ENCODE peak calls at places on chromosomes 3 and 15, in six cellular contexts. H is IMR-90, I is mesendoderm, C is H1, G is neuronal stem cell, E is mesenchymal stem cell. A is an unnamed sample.
A peak's percentile ranks its signal among the peaks of the same experiment; 100 is the strongest.

GRCh38 chr3:66555214-66555844 is 54.5 kb upstream of the LRIG1 start:
- DNase-seq in E (peak; percentile 10), C (no peak), I (no peak), H (no peak), G (no peak), A (no peak)

GRCh38 chr3:31377045-31377642 is 155.6 kb upstream of the STT3B start:
- DNase-seq in I (no peak), E (peak; percentile 36), C (no peak), G (no peak), H (peak; percentile 88), A (no peak)

GRCh38 chr3:190169877-190170276 is 49.2 kb upstream of the P3H2 start:
- DNase-seq in H (no peak), C (no peak), I (no peak), E (no peak), G (no peak), A (no peak)

GRCh38 chr3:43953814-43954241 is 263.1 kb downstream of the ABHD5 start:
- DNase-seq in G (no peak), H (peak; percentile 24), I (no peak), E (peak; percentile 84), C (no peak), A (no peak)

GRCh38 chr15:67133738-67134576 is 68.6 kb downstream of the SMAD3 start:
- DNase-seq in G (peak; percentile 51), H (peak; percentile 82), C (no peak), I (peak; percentile 48), E (peak; percentile 91), A (no peak)

GRCh38 chr3:105385179-105385578 is 18.5 kb downstream of the ALCAM start:
- DNase-seq in G (no peak), I (no peak), C (no peak), E (no peak), H (peak; percentile 52), A (no peak)

GRCh38 chr3:58198362-58198761 is 12.4 kb downstream of the DNASE1L3 start:
- DNase-seq in I (no peak), G (no peak), C (no peak), E (no peak), H (peak; percentile 33), A (no peak)

GRCh38 chr3:182782149-182782548 is 11.2 kb upstream of the ATP11B start:
- DNase-seq in G (no peak), E (no peak), I (no peak), C (no peak), H (no peak), A (no peak)

GRCh38 chr15:68595260-68595564 is 16.4 kb downstream of the CORO2B start:
- DNase-seq in H (no peak), I (no peak), C (no peak), E (no peak), G (no peak), A (no peak)

GRCh38 chr3:110789315-110789714 is 282.3 kb upstream of the NECTIN3 start:
- DNase-seq in H (peak; percentile 84), I (no peak), C (no peak), G (no peak), E (no peak), A (no peak)

GRCh38 chr3:14147617-14148016 is 22.8 kb downstream of the TMEM43 start:
- DNase-seq in G (no peak), I (peak; percentile 59), C (no peak), H (no peak), E (no peak), A (peak; percentile 18)

GRCh38 chr3:100002599-100003350 is 111.5 kb downstream of the FILIP1L start:
- DNase-seq in G (no peak), H (peak; percentile 97), E (peak; percentile 83), C (no peak), I (peak; percentile 61), A (no peak)

GRCh38 chr3:52934626-52935530 is 37.5 kb upstream of the STIMATE start:
- DNase-seq in I (peak; percentile 66), G (peak; percentile 14), C (peak; percentile 1), E (peak; percentile 66), H (peak; percentile 64), A (peak; percentile 45)

GRCh38 chr3:37072892-37073291 is 79.6 kb downstream of the MLH1 start:
- DNase-seq in H (peak; percentile 93), G (no peak), C (no peak), I (no peak), E (peak; percentile 80), A (no peak)

GRCh38 chr3:12753275-12754028 is 5.6 kb downstream of the TMEM40 start:
- DNase-seq in I (no peak), G (no peak), C (no peak), E (no peak), H (no peak), A (no peak)

GRCh38 chr3:176463610-176464009 is 733.7 kb downstream of the TBL1XR1 start:
- DNase-seq in C (no peak), I (no peak), E (no peak), G (no peak), H (no peak), A (no peak)

GRCh38 chr3:127167315-127168043 is 25.5 kb upstream of the PRR23E start:
- DNase-seq in G (no peak), I (no peak), C (no peak), E (no peak), H (no peak), A (no peak)

GRCh38 chr3:51340311-51340829 is 44.7 kb upstream of the MANF start:
- DNase-seq in H (peak; percentile 91), I (peak; percentile 79), G (peak; percentile 17), C (no peak), E (peak; percentile 92), A (peak; percentile 25)

GRCh38 chr3:29755416-29755815 is 474.5 kb downstream of the RBMS3 start:
- DNase-seq in H (no peak), E (peak; percentile 19), I (no peak), G (no peak), C (no peak), A (no peak)

GRCh38 chr15:86538141-86538540 is 458.5 kb downstream of the AGBL1 start:
- DNase-seq in G (no peak), C (no peak), E (peak; percentile 22), I (no peak), H (no peak), A (no peak)

GRCh38 chr3:47890832-47891620 is 88.1 kb downstream of the DHX30 start:
- DNase-seq in C (no peak), E (peak; percentile 41), I (no peak), H (no peak), G (peak; percentile 53), A (no peak)

GRCh38 chr3:2303567-2303966 is 204.9 kb downstream of the CNTN4 start:
- DNase-seq in I (peak; percentile 64), G (peak; percentile 57), H (no peak), C (no peak), E (peak; percentile 40), A (peak; percentile 45)

GRCh38 chr3:71127463-71128243 is 455.9 kb downstream of the FOXP1 start:
- DNase-seq in C (no peak), H (peak; percentile 86), E (peak; percentile 92), G (no peak), I (no peak), A (no peak)

GRCh38 chr3:149609595-149609994 is 48.2 kb downstream of the WWTR1 start:
- DNase-seq in H (no peak), I (no peak), E (peak; percentile 48), G (no peak), C (no peak), A (no peak)

GRCh38 chr15:50377867-50378751 is 23.1 kb upstream of the GABPB1 start:
- DNase-seq in H (no peak), E (peak; percentile 13), G (no peak), C (no peak), I (no peak), A (no peak)

GRCh38 chr3:131596884-131597283 is 94.1 kb upstream of the MRPL3 start:
- DNase-seq in H (no peak), I (no peak), E (no peak), C (no peak), G (no peak), A (no peak)

GRCh38 chr3:44509393-44509921 is 32.0 kb upstream of the ZNF445 start:
- DNase-seq in G (peak; percentile 17), C (no peak), I (peak; percentile 8), E (peak; percentile 24), H (no peak), A (no peak)

GRCh38 chr3:126154391-126155279 is 25.8 kb downstream of the ALDH1L1 start:
- DNase-seq in G (no peak), C (no peak), E (no peak), H (no peak), I (no peak), A (no peak)

GRCh38 chr3:144820726-144821125 is 849.1 kb downstream of the DIPK2A start:
- DNase-seq in H (no peak), E (no peak), C (no peak), G (no peak), I (no peak), A (no peak)

GRCh38 chr15:80480909-80481308 is 76.7 kb downstream of the ARNT2 start:
- DNase-seq in E (peak; percentile 90), H (peak; percentile 97), G (no peak), C (no peak), I (peak; percentile 91), A (peak; percentile 44)

GRCh38 chr3:168858327-168858726 is 762.6 kb upstream of the GOLIM4 start:
- DNase-seq in G (no peak), C (no peak), E (no peak), I (no peak), H (no peak), A (no peak)

DNA sequence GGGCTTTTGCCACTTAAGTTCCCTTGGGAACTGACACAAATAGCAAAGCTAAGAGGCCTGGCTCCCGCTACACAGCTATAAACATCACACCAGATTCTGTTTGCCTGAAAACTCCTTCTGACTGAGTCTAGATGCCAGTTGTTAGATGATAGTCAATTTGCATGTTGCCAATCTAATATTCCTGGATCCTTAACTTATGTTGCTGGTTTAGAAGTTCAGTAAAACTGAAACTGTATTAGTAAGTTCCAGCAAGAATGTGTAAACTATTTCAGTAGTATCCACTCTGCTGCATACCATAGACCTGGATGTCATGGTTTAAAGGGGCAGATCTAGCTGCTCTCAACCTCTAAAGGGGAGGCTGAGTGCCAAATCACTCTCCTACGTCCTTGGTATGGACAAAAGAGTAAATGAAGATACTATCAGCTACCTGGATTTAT is 27.1 kb upstream of the LACTB start:
- DNase-seq in I (peak; percentile 59), G (no peak), C (no peak), H (peak; percentile 86), E (peak; percentile 71), A (no peak)
- H2BK15ac ChIP-seq in I (no peak overlapping the region), G (no peak overlapping the region), C (no peak overlapping the region), H (peak overlapping the region; percentile 71), E (no peak overlapping the region), A (no peak overlapping the region)

DNA sequence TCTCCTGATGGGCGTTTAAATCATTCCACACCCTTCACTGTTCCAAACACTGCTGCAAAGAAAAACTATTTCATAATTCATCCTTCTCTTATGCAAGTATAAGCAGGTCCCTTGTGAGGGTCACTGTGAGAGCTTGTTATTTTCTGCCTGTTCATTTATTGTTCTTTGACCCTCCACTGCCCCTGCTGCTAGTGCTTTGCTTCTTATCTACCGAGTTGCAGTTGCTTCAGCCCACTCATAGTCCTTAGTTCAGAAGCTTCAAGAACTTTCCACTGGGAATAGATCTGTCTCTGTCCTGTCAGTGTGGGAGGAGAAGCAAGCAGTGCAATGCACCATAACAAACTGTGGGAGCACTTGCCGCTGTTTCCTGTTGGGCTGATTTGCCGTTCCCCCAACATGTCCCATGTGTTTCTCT is 39.8 kb downstream of the RIOX2 start:
- DNase-seq in H (no peak), G (no peak), C (no peak), I (no peak), E (peak; percentile 4), A (no peak)
- H2BK15ac ChIP-seq in H (no peak overlapping the region), G (no peak overlapping the region), C (no peak overlapping the region), I (no peak overlapping the region), E (no peak overlapping the region), A (no peak overlapping the region)

GRCh38 chr15:73386886-73387506 is 18.2 kb upstream of the HCN4 start:
- DNase-seq in E (no peak), I (no peak), C (no peak), H (no peak), G (no peak), A (no peak)
- H2BK15ac ChIP-seq in E (no peak overlapping the region), I (no peak overlapping the region), C (no peak overlapping the region), H (no peak overlapping the region), G (no peak overlapping the region), A (no peak overlapping the region)

GRCh38 chr15:44591326-44591725 is 54.4 kb downstream of the EIF3J start:
- DNase-seq in I (no peak), H (no peak), E (no peak), C (no peak), G (no peak), A (no peak)
- H2BK15ac ChIP-seq in I (no peak overlapping the region), H (no peak overlapping the region), E (no peak overlapping the region), C (no peak overlapping the region), G (no peak overlapping the region), A (no peak overlapping the region)